ENCODE peak calls at places on chromosomes 16 and 17, in eight cellular contexts. C is dorsolateral prefrontal cortex, G is body of pancreas, Z is GDM1, E is mucosa of descending colon, F is endothelial cell, J is NCI-H1105, X is NCI-H187. A is an unnamed sample.

GRCh38 chr16:73047536-73048291 is at the start of gene ZFHX3:
- DNase-seq in C (no peak), G (peak), Z (peak), E (peak), F (no peak), J (peak), X (no peak), A (no peak)

GRCh38 chr16:69105501-69106361 is at the start of gene HAS3:
- DNase-seq in C (no peak), G (peak), Z (no peak), E (peak), F (peak), J (no peak), X (peak), A (no peak)

GRCh38 chr17:83099086-83099540 is 19.7 kb downstream of the METRNL start:
- DNase-seq in C (no peak), G (no peak), Z (no peak), E (peak), F (no peak), J (no peak), X (no peak), A (no peak)

GRCh38 chr16:80507538-80507937 is 33.3 kb upstream of the DYNLRB2 start:
- DNase-seq in C (no peak), G (peak), Z (no peak), E (peak), F (no peak), J (no peak), X (no peak), A (no peak)

GRCh38 chr16:68031951-68032350 is 8.9 kb downstream of the DUS2 start:
- DNase-seq in C (no peak), G (no peak), Z (no peak), E (no peak), F (no peak), J (no peak), X (no peak), A (no peak)

GRCh38 chr16:4382795-4383357 is 11.2 kb downstream of the VASN start:
- DNase-seq in C (no peak), G (no peak), Z (no peak), E (no peak), F (no peak), J (no peak), X (no peak), A (no peak)

GRCh38 chr16:726438-727290 is at the start of the genes CCDC78 and HAGHL:
- DNase-seq in C (no peak), G (peak), Z (no peak), E (peak), F (no peak), J (no peak), X (no peak), A (peak)

GRCh38 chr17:59845595-59846390 is 47.0 kb downstream of the TUBD1 start:
- DNase-seq in C (no peak), G (peak), Z (no peak), E (peak), F (no peak), J (no peak), X (no peak), A (peak)

GRCh38 chr17:56976941-56977570 is 875 bp upstream of the SCPEP1 start:
- DNase-seq in C (no peak), G (no peak), Z (no peak), E (no peak), F (no peak), J (no peak), X (no peak), A (no peak)

GRCh38 chr17:41360291-41360995 is 9.2 kb downstream of the KRT33B start:
- DNase-seq in C (no peak), G (no peak), Z (no peak), E (no peak), F (no peak), J (no peak), X (no peak), A (no peak)

GRCh38 chr16:1066584-1067172 is 5.9 kb upstream of the SSTR5 start:
- DNase-seq in C (no peak), G (no peak), Z (no peak), E (no peak), F (no peak), J (no peak), X (no peak), A (no peak)

A was measured in C1 segment of cervical spinal cord.